ENCODE peak calls at places on chromosome 15, in four cellular contexts. I is activated effector memory CD4-positive, alpha-beta T cell treated with anti-CD3 and anti-CD28 coated beads, Interleukin-2, amount 50 U/mL, for 16 hours; A is NCI-H226; T is amniotic stem cell. N is an unnamed sample.

GRCh38 chr15:99430881-99431401 is 134.8 kb upstream of the MEF2A start:
- DNase-seq in A (no peak), T (no peak), I (peak), N (no peak)

GRCh38 chr15:33328105-33328504 is 17.3 kb downstream of the RYR3 start:
- DNase-seq in T (no peak), I (no peak), A (no peak), N (no peak)

GRCh38 chr15:51750942-51751686 is at the start of gene TMOD2:
- DNase-seq in A (no peak), T (no peak), I (peak), N (no peak)

GRCh38 chr15:77846360-77846759 is 213.6 kb upstream of the LINGO1 start:
- DNase-seq in A (peak), I (no peak), T (no peak), N (no peak)

GRCh38 chr15:85443593-85444328 is 63.4 kb downstream of the AKAP13 start:
- DNase-seq in A (peak), I (no peak), T (no peak), N (peak)

GRCh38 chr15:101723161-101723873 is 956 bp downstream of the TARS3 start:
- DNase-seq in T (no peak), I (peak), A (no peak), N (no peak)

GRCh38 chr15:61809216-61809615 is 251.0 kb downstream of the VPS13C start:
- DNase-seq in A (no peak), T (no peak), I (no peak), N (no peak)

GRCh38 chr15:57731543-57732103 is 25.1 kb downstream of the POLR2M start:
- DNase-seq in T (no peak), I (no peak), A (no peak), N (no peak)

GRCh38 chr15:85831415-85832113 is 36.8 kb upstream of the KLHL25 start:
- DNase-seq in A (peak), T (peak), I (peak), N (no peak)

GRCh38 chr15:70412717-70413266 is 315.1 kb upstream of the TLE3 start:
- DNase-seq in I (no peak), A (no peak), T (no peak), N (no peak)